ENCODE peak calls at places on chromosome 10, in ten cellular contexts. One of them, this sample, is unnamed.

GRCh38 chr10:57818522-57818921 is 449.2 kb downstream of the IPMK start:
- DNase-seq in HEK293T: no peak
- DNase-seq in brain pericyte: no peak
- DNase-seq in stimulated activated CD4-positive, alpha-beta T cell treated with anti-CD3 and anti-CD28 coated beads, Interleukin-4, amount 100 ng/mL, for 4 hours: no peak
- DNase-seq in dermis blood vessel endothelial cell: no peak
- DNase-seq in endothelial cell of umbilical vein: no peak
- DNase-seq in midbrain: no peak
- DNase-seq in IMR-90: no peak
- DNase-seq in Calu3: no peak
- DNase-seq in H54: no peak
- DNase-seq in this sample: no peak

GRCh38 chr10:70937661-70938060 is 49.3 kb upstream of the PCBD1 start:
- DNase-seq in brain pericyte: no peak
- DNase-seq in HEK293T: no peak
- DNase-seq in IMR-90: no peak
- DNase-seq in stimulated activated CD4-positive, alpha-beta T cell treated with anti-CD3 and anti-CD28 coated beads, Interleukin-4, amount 100 ng/mL, for 4 hours: no peak
- DNase-seq in Calu3: no peak
- DNase-seq in midbrain: no peak
- DNase-seq in H54: no peak
- DNase-seq in endothelial cell of umbilical vein: no peak
- DNase-seq in dermis blood vessel endothelial cell: no peak
- DNase-seq in this sample: no peak

GRCh38 chr10:43265799-43266721 is 805 bp downstream of the RASGEF1A start:
- DNase-seq in H54: no peak
- DNase-seq in HEK293T: peak; percentile 51
- DNase-seq in midbrain: no peak
- DNase-seq in stimulated activated CD4-positive, alpha-beta T cell treated with anti-CD3 and anti-CD28 coated beads, Interleukin-4, amount 100 ng/mL, for 4 hours: peak; percentile 42
- DNase-seq in Calu3: peak; percentile 80
- DNase-seq in brain pericyte: no peak
- DNase-seq in dermis blood vessel endothelial cell: no peak
- DNase-seq in IMR-90: no peak
- DNase-seq in endothelial cell of umbilical vein: no peak
- DNase-seq in this sample: no peak

GRCh38 chr10:72276421-72277339 is 3.0 kb downstream of the DDIT4 start:
- DNase-seq in IMR-90: peak; percentile 73
- DNase-seq in dermis blood vessel endothelial cell: peak; percentile 33
- DNase-seq in endothelial cell of umbilical vein: no peak
- DNase-seq in brain pericyte: no peak
- DNase-seq in H54: no peak
- DNase-seq in Calu3: peak; percentile 60
- DNase-seq in stimulated activated CD4-positive, alpha-beta T cell treated with anti-CD3 and anti-CD28 coated beads, Interleukin-4, amount 100 ng/mL, for 4 hours: no peak
- DNase-seq in HEK293T: no peak
- DNase-seq in midbrain: peak; percentile 30
- DNase-seq in this sample: no peak

GRCh38 chr10:23439452-23439919 is 611 bp downstream of the OTUD1 start:
- DNase-seq in brain pericyte: no peak
- DNase-seq in Calu3: peak; percentile 28
- DNase-seq in stimulated activated CD4-positive, alpha-beta T cell treated with anti-CD3 and anti-CD28 coated beads, Interleukin-4, amount 100 ng/mL, for 4 hours: peak; percentile 40
- DNase-seq in H54: no peak
- DNase-seq in endothelial cell of umbilical vein: no peak
- DNase-seq in HEK293T: peak; percentile 34
- DNase-seq in midbrain: no peak
- DNase-seq in dermis blood vessel endothelial cell: peak; percentile 33
- DNase-seq in IMR-90: no peak
- DNase-seq in this sample: peak; percentile 38

GRCh38 chr10:78934994-78935602 is 133.7 kb upstream of the ZMIZ1 start:
- DNase-seq in IMR-90: no peak
- DNase-seq in H54: no peak
- DNase-seq in HEK293T: no peak
- DNase-seq in brain pericyte: no peak
- DNase-seq in endothelial cell of umbilical vein: no peak
- DNase-seq in stimulated activated CD4-positive, alpha-beta T cell treated with anti-CD3 and anti-CD28 coated beads, Interleukin-4, amount 100 ng/mL, for 4 hours: no peak
- DNase-seq in Calu3: no peak
- DNase-seq in midbrain: no peak
- DNase-seq in dermis blood vessel endothelial cell: no peak
- DNase-seq in this sample: no peak

GRCh38 chr10:1569208-1569607 is 168.1 kb downstream of the ADARB2 start:
- DNase-seq in IMR-90: no peak
- DNase-seq in H54: no peak
- DNase-seq in stimulated activated CD4-positive, alpha-beta T cell treated with anti-CD3 and anti-CD28 coated beads, Interleukin-4, amount 100 ng/mL, for 4 hours: no peak
- DNase-seq in brain pericyte: no peak
- DNase-seq in Calu3: no peak
- DNase-seq in midbrain: no peak
- DNase-seq in endothelial cell of umbilical vein: no peak
- DNase-seq in HEK293T: no peak
- DNase-seq in dermis blood vessel endothelial cell: no peak
- DNase-seq in this sample: no peak

GRCh38 chr10:79562135-79562756 is 2.0 kb upstream of the SFTPA2 start:
- DNase-seq in brain pericyte: no peak
- DNase-seq in HEK293T: peak; percentile 76
- DNase-seq in H54: peak; percentile 63
- DNase-seq in dermis blood vessel endothelial cell: peak; percentile 77
- DNase-seq in IMR-90: peak; percentile 54
- DNase-seq in stimulated activated CD4-positive, alpha-beta T cell treated with anti-CD3 and anti-CD28 coated beads, Interleukin-4, amount 100 ng/mL, for 4 hours: peak; percentile 34
- DNase-seq in Calu3: peak; percentile 87
- DNase-seq in endothelial cell of umbilical vein: peak; percentile 56
- DNase-seq in midbrain: peak; percentile 55
- DNase-seq in this sample: peak; percentile 29

GRCh38 chr10:58335306-58336005 is 650 bp downstream of the UBE2D1 start:
- DNase-seq in dermis blood vessel endothelial cell: peak; percentile 53
- DNase-seq in endothelial cell of umbilical vein: peak; percentile 63
- DNase-seq in Calu3: peak; percentile 35
- DNase-seq in HEK293T: peak; percentile 31
- DNase-seq in stimulated activated CD4-positive, alpha-beta T cell treated with anti-CD3 and anti-CD28 coated beads, Interleukin-4, amount 100 ng/mL, for 4 hours: no peak
- DNase-seq in brain pericyte: no peak
- DNase-seq in H54: peak; percentile 40
- DNase-seq in midbrain: peak; percentile 31
- DNase-seq in IMR-90: peak; percentile 61
- DNase-seq in this sample: peak; percentile 58

GRCh38 chr10:125865120-125865519 is 16.0 kb downstream of the DHX32 start:
- DNase-seq in midbrain: no peak
- DNase-seq in stimulated activated CD4-positive, alpha-beta T cell treated with anti-CD3 and anti-CD28 coated beads, Interleukin-4, amount 100 ng/mL, for 4 hours: no peak
- DNase-seq in Calu3: no peak
- DNase-seq in H54: no peak
- DNase-seq in HEK293T: no peak
- DNase-seq in dermis blood vessel endothelial cell: no peak
- DNase-seq in endothelial cell of umbilical vein: no peak
- DNase-seq in brain pericyte: no peak
- DNase-seq in IMR-90: no peak
- DNase-seq in this sample: no peak

GRCh38 chr10:129761573-129761972 is 202.5 kb downstream of the EBF3 start:
- DNase-seq in midbrain: no peak
- DNase-seq in IMR-90: no peak
- DNase-seq in dermis blood vessel endothelial cell: no peak
- DNase-seq in H54: no peak
- DNase-seq in brain pericyte: no peak
- DNase-seq in Calu3: no peak
- DNase-seq in HEK293T: no peak
- DNase-seq in stimulated activated CD4-positive, alpha-beta T cell treated with anti-CD3 and anti-CD28 coated beads, Interleukin-4, amount 100 ng/mL, for 4 hours: no peak
- DNase-seq in endothelial cell of umbilical vein: no peak
- DNase-seq in this sample: no peak

GRCh38 chr10:4678023-4678950 is 147.7 kb upstream of the AKR1E2 start:
- DNase-seq in endothelial cell of umbilical vein: peak; percentile 94
- DNase-seq in brain pericyte: peak; percentile 16
- DNase-seq in HEK293T: no peak
- DNase-seq in stimulated activated CD4-positive, alpha-beta T cell treated with anti-CD3 and anti-CD28 coated beads, Interleukin-4, amount 100 ng/mL, for 4 hours: no peak
- DNase-seq in midbrain: no peak
- DNase-seq in dermis blood vessel endothelial cell: peak; percentile 92
- DNase-seq in Calu3: no peak
- DNase-seq in IMR-90: peak; percentile 91
- DNase-seq in H54: no peak
- DNase-seq in this sample: no peak

GRCh38 chr10:70323697-70324340 is 40.0 kb upstream of the NPFFR1 start:
- DNase-seq in HEK293T: no peak
- DNase-seq in midbrain: no peak
- DNase-seq in Calu3: no peak
- DNase-seq in brain pericyte: no peak
- DNase-seq in dermis blood vessel endothelial cell: no peak
- DNase-seq in endothelial cell of umbilical vein: no peak
- DNase-seq in stimulated activated CD4-positive, alpha-beta T cell treated with anti-CD3 and anti-CD28 coated beads, Interleukin-4, amount 100 ng/mL, for 4 hours: no peak
- DNase-seq in IMR-90: no peak
- DNase-seq in H54: no peak
- DNase-seq in this sample: no peak

GRCh38 chr10:49486738-49487137 is 52.2 kb downstream of the ERCC6 start:
- DNase-seq in stimulated activated CD4-positive, alpha-beta T cell treated with anti-CD3 and anti-CD28 coated beads, Interleukin-4, amount 100 ng/mL, for 4 hours: no peak
- DNase-seq in endothelial cell of umbilical vein: no peak
- DNase-seq in dermis blood vessel endothelial cell: no peak
- DNase-seq in IMR-90: no peak
- DNase-seq in brain pericyte: no peak
- DNase-seq in HEK293T: no peak
- DNase-seq in H54: no peak
- DNase-seq in midbrain: no peak
- DNase-seq in Calu3: no peak
- DNase-seq in this sample: no peak

GRCh38 chr10:76082232-76082631 is 650.8 kb downstream of the LRMDA start:
- DNase-seq in H54: no peak
- DNase-seq in stimulated activated CD4-positive, alpha-beta T cell treated with anti-CD3 and anti-CD28 coated beads, Interleukin-4, amount 100 ng/mL, for 4 hours: no peak
- DNase-seq in HEK293T: no peak
- DNase-seq in Calu3: no peak
- DNase-seq in brain pericyte: no peak
- DNase-seq in midbrain: no peak
- DNase-seq in dermis blood vessel endothelial cell: no peak
- DNase-seq in IMR-90: no peak
- DNase-seq in endothelial cell of umbilical vein: no peak
- DNase-seq in this sample: no peak

GRCh38 chr10:103752680-103753248 is 102.6 kb downstream of the SH3PXD2A start:
- DNase-seq in brain pericyte: no peak
- DNase-seq in HEK293T: no peak
- DNase-seq in dermis blood vessel endothelial cell: peak; percentile 17
- DNase-seq in IMR-90: no peak
- DNase-seq in stimulated activated CD4-positive, alpha-beta T cell treated with anti-CD3 and anti-CD28 coated beads, Interleukin-4, amount 100 ng/mL, for 4 hours: no peak
- DNase-seq in midbrain: no peak
- DNase-seq in H54: no peak
- DNase-seq in endothelial cell of umbilical vein: no peak
- DNase-seq in Calu3: no peak
- DNase-seq in this sample: no peak

GRCh38 chr10:62732841-62733653 is 71.5 kb upstream of the ADO start:
- DNase-seq in H54: peak; percentile 50
- DNase-seq in stimulated activated CD4-positive, alpha-beta T cell treated with anti-CD3 and anti-CD28 coated beads, Interleukin-4, amount 100 ng/mL, for 4 hours: peak; percentile 72
- DNase-seq in HEK293T: no peak
- DNase-seq in endothelial cell of umbilical vein: no peak
- DNase-seq in IMR-90: peak; percentile 74
- DNase-seq in brain pericyte: no peak
- DNase-seq in Calu3: peak; percentile 62
- DNase-seq in dermis blood vessel endothelial cell: no peak
- DNase-seq in midbrain: no peak
- DNase-seq in this sample: peak; percentile 77

GRCh38 chr10:45432113-45432512 is 58.1 kb downstream of the ALOX5 start:
- DNase-seq in H54: no peak
- DNase-seq in IMR-90: no peak
- DNase-seq in midbrain: no peak
- DNase-seq in HEK293T: no peak
- DNase-seq in Calu3: no peak
- DNase-seq in stimulated activated CD4-positive, alpha-beta T cell treated with anti-CD3 and anti-CD28 coated beads, Interleukin-4, amount 100 ng/mL, for 4 hours: no peak
- DNase-seq in endothelial cell of umbilical vein: no peak
- DNase-seq in dermis blood vessel endothelial cell: no peak
- DNase-seq in brain pericyte: no peak
- DNase-seq in this sample: no peak

GRCh38 chr10:70492786-70493659 is 14.5 kb downstream of the PALD1 start:
- DNase-seq in H54: no peak
- DNase-seq in midbrain: no peak
- DNase-seq in dermis blood vessel endothelial cell: peak; percentile 45
- DNase-seq in Calu3: no peak
- DNase-seq in HEK293T: no peak
- DNase-seq in IMR-90: peak; percentile 30
- DNase-seq in brain pericyte: no peak
- DNase-seq in stimulated activated CD4-positive, alpha-beta T cell treated with anti-CD3 and anti-CD28 coated beads, Interleukin-4, amount 100 ng/mL, for 4 hours: no peak
- DNase-seq in endothelial cell of umbilical vein: no peak
- DNase-seq in this sample: peak; percentile 60

GRCh38 chr10:31754803-31755624 is 173.6 kb downstream of the ARHGAP12 start:
- DNase-seq in dermis blood vessel endothelial cell: no peak
- DNase-seq in brain pericyte: no peak
- DNase-seq in IMR-90: no peak
- DNase-seq in H54: peak; percentile 48
- DNase-seq in Calu3: peak; percentile 22
- DNase-seq in stimulated activated CD4-positive, alpha-beta T cell treated with anti-CD3 and anti-CD28 coated beads, Interleukin-4, amount 100 ng/mL, for 4 hours: no peak
- DNase-seq in midbrain: no peak
- DNase-seq in endothelial cell of umbilical vein: no peak
- DNase-seq in HEK293T: no peak
- DNase-seq in this sample: no peak

GRCh38 chr10:101833466-101833865 is 10.1 kb downstream of the KCNIP2 start:
- DNase-seq in brain pericyte: no peak
- DNase-seq in endothelial cell of umbilical vein: no peak
- DNase-seq in H54: no peak
- DNase-seq in Calu3: no peak
- DNase-seq in stimulated activated CD4-positive, alpha-beta T cell treated with anti-CD3 and anti-CD28 coated beads, Interleukin-4, amount 100 ng/mL, for 4 hours: no peak
- DNase-seq in midbrain: no peak
- DNase-seq in IMR-90: no peak
- DNase-seq in dermis blood vessel endothelial cell: no peak
- DNase-seq in HEK293T: no peak
- DNase-seq in this sample: no peak

GRCh38 chr10:124728071-124728829 is 15.9 kb downstream of the FAM53B start:
- DNase-seq in brain pericyte: no peak
- DNase-seq in H54: no peak
- DNase-seq in IMR-90: peak; percentile 46
- DNase-seq in midbrain: no peak
- DNase-seq in dermis blood vessel endothelial cell: peak; percentile 89
- DNase-seq in Calu3: no peak
- DNase-seq in endothelial cell of umbilical vein: peak; percentile 67
- DNase-seq in HEK293T: no peak
- DNase-seq in stimulated activated CD4-positive, alpha-beta T cell treated with anti-CD3 and anti-CD28 coated beads, Interleukin-4, amount 100 ng/mL, for 4 hours: no peak
- DNase-seq in this sample: no peak

GRCh38 chr10:13206546-13207443 is 27.4 kb downstream of the UCMA start:
- DNase-seq in HEK293T: no peak
- DNase-seq in endothelial cell of umbilical vein: peak; percentile 49
- DNase-seq in IMR-90: peak; percentile 61
- DNase-seq in midbrain: peak; percentile 1
- DNase-seq in H54: no peak
- DNase-seq in brain pericyte: no peak
- DNase-seq in stimulated activated CD4-positive, alpha-beta T cell treated with anti-CD3 and anti-CD28 coated beads, Interleukin-4, amount 100 ng/mL, for 4 hours: no peak
- DNase-seq in dermis blood vessel endothelial cell: peak; percentile 70
- DNase-seq in Calu3: no peak
- DNase-seq in this sample: no peak

GRCh38 chr10:101851411-101852116 is 8.0 kb upstream of the KCNIP2 start:
- DNase-seq in endothelial cell of umbilical vein: no peak
- DNase-seq in H54: no peak
- DNase-seq in HEK293T: no peak
- DNase-seq in stimulated activated CD4-positive, alpha-beta T cell treated with anti-CD3 and anti-CD28 coated beads, Interleukin-4, amount 100 ng/mL, for 4 hours: no peak
- DNase-seq in brain pericyte: no peak
- DNase-seq in Calu3: no peak
- DNase-seq in midbrain: peak; percentile 25
- DNase-seq in dermis blood vessel endothelial cell: no peak
- DNase-seq in IMR-90: peak; percentile 41
- DNase-seq in this sample: no peak

This sample was measured in GM06990.